ENCODE peak calls at places on chromosome 9, in ten cellular contexts. One of them, this sample, is unnamed.

GRCh38 chr9:133153227-133154096 is 10.3 kb downstream of the GBGT1 start:
- DNase-seq in NCI-H146: no peak
- DNase-seq in cardiac muscle cell: no peak
- DNase-seq in right lobe of liver: no peak
- DNase-seq in activated CD8-positive, alpha-beta memory T cell treated with anti-CD3 and anti-CD28 coated beads for 24 hours: no peak
- DNase-seq in NCI-H748 treated with DMSO at 0.1 percent for 48 hours: no peak
- DNase-seq in activated CD4-positive, alpha-beta T cell treated with anti-CD3 and anti-CD28 coated beads for 24 hours: no peak
- DNase-seq in mesenchymal stem cell: no peak
- DNase-seq in NCI-H2107: no peak
- DNase-seq in GM20000: no peak
- DNase-seq in this sample: no peak

GRCh38 chr9:131677445-131678180 is 62.3 kb downstream of the RAPGEF1 start:
- DNase-seq in NCI-H146: no peak
- DNase-seq in cardiac muscle cell: peak
- DNase-seq in right lobe of liver: peak
- DNase-seq in activated CD8-positive, alpha-beta memory T cell treated with anti-CD3 and anti-CD28 coated beads for 24 hours: no peak
- DNase-seq in NCI-H748 treated with DMSO at 0.1 percent for 48 hours: no peak
- DNase-seq in activated CD4-positive, alpha-beta T cell treated with anti-CD3 and anti-CD28 coated beads for 24 hours: no peak
- DNase-seq in mesenchymal stem cell: peak
- DNase-seq in NCI-H2107: no peak
- DNase-seq in GM20000: peak
- DNase-seq in this sample: peak

GRCh38 chr9:134360897-134361296 is 34.6 kb downstream of the RXRA start:
- DNase-seq in NCI-H146: no peak
- DNase-seq in cardiac muscle cell: peak
- DNase-seq in right lobe of liver: peak
- DNase-seq in activated CD8-positive, alpha-beta memory T cell treated with anti-CD3 and anti-CD28 coated beads for 24 hours: no peak
- DNase-seq in NCI-H748 treated with DMSO at 0.1 percent for 48 hours: no peak
- DNase-seq in activated CD4-positive, alpha-beta T cell treated with anti-CD3 and anti-CD28 coated beads for 24 hours: no peak
- DNase-seq in mesenchymal stem cell: no peak
- DNase-seq in NCI-H2107: no peak
- DNase-seq in GM20000: no peak
- DNase-seq in this sample: no peak

GRCh38 chr9:96361668-96362067 is 21.8 kb downstream of the SLC35D2 start:
- DNase-seq in NCI-H146: no peak
- DNase-seq in cardiac muscle cell: no peak
- DNase-seq in right lobe of liver: no peak
- DNase-seq in activated CD8-positive, alpha-beta memory T cell treated with anti-CD3 and anti-CD28 coated beads for 24 hours: no peak
- DNase-seq in NCI-H748 treated with DMSO at 0.1 percent for 48 hours: no peak
- DNase-seq in activated CD4-positive, alpha-beta T cell treated with anti-CD3 and anti-CD28 coated beads for 24 hours: no peak
- DNase-seq in mesenchymal stem cell: no peak
- DNase-seq in NCI-H2107: no peak
- DNase-seq in GM20000: no peak
- DNase-seq in this sample: no peak

GRCh38 chr9:85522459-85523092 is 219.2 kb downstream of the AGTPBP1 start:
- DNase-seq in NCI-H146: peak
- DNase-seq in cardiac muscle cell: peak
- DNase-seq in right lobe of liver: peak
- DNase-seq in activated CD8-positive, alpha-beta memory T cell treated with anti-CD3 and anti-CD28 coated beads for 24 hours: peak
- DNase-seq in NCI-H748 treated with DMSO at 0.1 percent for 48 hours: peak
- DNase-seq in activated CD4-positive, alpha-beta T cell treated with anti-CD3 and anti-CD28 coated beads for 24 hours: no peak
- DNase-seq in mesenchymal stem cell: peak
- DNase-seq in NCI-H2107: no peak
- DNase-seq in GM20000: peak
- DNase-seq in this sample: peak

GRCh38 chr9:92738661-92739081 is 26.0 kb downstream of the BICD2 start:
- DNase-seq in NCI-H146: no peak
- DNase-seq in cardiac muscle cell: peak
- DNase-seq in right lobe of liver: peak
- DNase-seq in activated CD8-positive, alpha-beta memory T cell treated with anti-CD3 and anti-CD28 coated beads for 24 hours: no peak
- DNase-seq in NCI-H748 treated with DMSO at 0.1 percent for 48 hours: no peak
- DNase-seq in activated CD4-positive, alpha-beta T cell treated with anti-CD3 and anti-CD28 coated beads for 24 hours: no peak
- DNase-seq in mesenchymal stem cell: no peak
- DNase-seq in NCI-H2107: no peak
- DNase-seq in GM20000: no peak
- DNase-seq in this sample: no peak

GRCh38 chr9:75950983-75951382 is 60.5 kb downstream of the PCSK5 start:
- DNase-seq in NCI-H146: no peak
- DNase-seq in cardiac muscle cell: peak
- DNase-seq in right lobe of liver: peak
- DNase-seq in activated CD8-positive, alpha-beta memory T cell treated with anti-CD3 and anti-CD28 coated beads for 24 hours: no peak
- DNase-seq in NCI-H748 treated with DMSO at 0.1 percent for 48 hours: no peak
- DNase-seq in activated CD4-positive, alpha-beta T cell treated with anti-CD3 and anti-CD28 coated beads for 24 hours: no peak
- DNase-seq in mesenchymal stem cell: peak
- DNase-seq in NCI-H2107: no peak
- DNase-seq in GM20000: no peak
- DNase-seq in this sample: no peak

GRCh38 chr9:19642256-19642655 is 146.6 kb downstream of the SLC24A2 start:
- DNase-seq in NCI-H146: peak
- DNase-seq in cardiac muscle cell: peak
- DNase-seq in right lobe of liver: no peak
- DNase-seq in activated CD8-positive, alpha-beta memory T cell treated with anti-CD3 and anti-CD28 coated beads for 24 hours: no peak
- DNase-seq in NCI-H748 treated with DMSO at 0.1 percent for 48 hours: no peak
- DNase-seq in activated CD4-positive, alpha-beta T cell treated with anti-CD3 and anti-CD28 coated beads for 24 hours: no peak
- DNase-seq in mesenchymal stem cell: no peak
- DNase-seq in NCI-H2107: no peak
- DNase-seq in GM20000: no peak
- DNase-seq in this sample: no peak

GRCh38 chr9:94889627-94890026 is 163.1 kb downstream of the AOPEP start:
- DNase-seq in NCI-H146: no peak
- DNase-seq in cardiac muscle cell: no peak
- DNase-seq in right lobe of liver: no peak
- DNase-seq in activated CD8-positive, alpha-beta memory T cell treated with anti-CD3 and anti-CD28 coated beads for 24 hours: no peak
- DNase-seq in NCI-H748 treated with DMSO at 0.1 percent for 48 hours: no peak
- DNase-seq in activated CD4-positive, alpha-beta T cell treated with anti-CD3 and anti-CD28 coated beads for 24 hours: no peak
- DNase-seq in mesenchymal stem cell: no peak
- DNase-seq in NCI-H2107: no peak
- DNase-seq in GM20000: no peak
- DNase-seq in this sample: no peak

GRCh38 chr9:16062542-16063240 is 509.8 kb downstream of the CCDC171 start:
- DNase-seq in NCI-H146: no peak
- DNase-seq in cardiac muscle cell: peak
- DNase-seq in right lobe of liver: no peak
- DNase-seq in activated CD8-positive, alpha-beta memory T cell treated with anti-CD3 and anti-CD28 coated beads for 24 hours: no peak
- DNase-seq in NCI-H748 treated with DMSO at 0.1 percent for 48 hours: no peak
- DNase-seq in activated CD4-positive, alpha-beta T cell treated with anti-CD3 and anti-CD28 coated beads for 24 hours: no peak
- DNase-seq in mesenchymal stem cell: peak
- DNase-seq in NCI-H2107: no peak
- DNase-seq in GM20000: no peak
- DNase-seq in this sample: no peak

GRCh38 chr9:130535818-130536521 is 43.4 kb upstream of the FUBP3 start:
- DNase-seq in NCI-H146: peak
- DNase-seq in cardiac muscle cell: peak
- DNase-seq in right lobe of liver: no peak
- DNase-seq in activated CD8-positive, alpha-beta memory T cell treated with anti-CD3 and anti-CD28 coated beads for 24 hours: no peak
- DNase-seq in NCI-H748 treated with DMSO at 0.1 percent for 48 hours: peak
- DNase-seq in activated CD4-positive, alpha-beta T cell treated with anti-CD3 and anti-CD28 coated beads for 24 hours: no peak
- DNase-seq in mesenchymal stem cell: peak
- DNase-seq in NCI-H2107: peak
- DNase-seq in GM20000: no peak
- DNase-seq in this sample: peak

GRCh38 chr9:99660191-99660636 is 161.5 kb upstream of the NR4A3 start:
- DNase-seq in NCI-H146: no peak
- DNase-seq in cardiac muscle cell: no peak
- DNase-seq in right lobe of liver: no peak
- DNase-seq in activated CD8-positive, alpha-beta memory T cell treated with anti-CD3 and anti-CD28 coated beads for 24 hours: no peak
- DNase-seq in NCI-H748 treated with DMSO at 0.1 percent for 48 hours: no peak
- DNase-seq in activated CD4-positive, alpha-beta T cell treated with anti-CD3 and anti-CD28 coated beads for 24 hours: no peak
- DNase-seq in mesenchymal stem cell: no peak
- DNase-seq in NCI-H2107: no peak
- DNase-seq in GM20000: peak
- DNase-seq in this sample: no peak

GRCh38 chr9:70111042-70111602 is 67.5 kb downstream of the MAMDC2 start:
- DNase-seq in NCI-H146: peak
- DNase-seq in cardiac muscle cell: peak
- DNase-seq in right lobe of liver: peak
- DNase-seq in activated CD8-positive, alpha-beta memory T cell treated with anti-CD3 and anti-CD28 coated beads for 24 hours: peak
- DNase-seq in NCI-H748 treated with DMSO at 0.1 percent for 48 hours: peak
- DNase-seq in activated CD4-positive, alpha-beta T cell treated with anti-CD3 and anti-CD28 coated beads for 24 hours: peak
- DNase-seq in mesenchymal stem cell: peak
- DNase-seq in NCI-H2107: peak
- DNase-seq in GM20000: peak
- DNase-seq in this sample: no peak

GRCh38 chr9:72893437-72893836 is 59.4 kb downstream of the ALDH1A1 start:
- DNase-seq in NCI-H146: no peak
- DNase-seq in cardiac muscle cell: no peak
- DNase-seq in right lobe of liver: no peak
- DNase-seq in activated CD8-positive, alpha-beta memory T cell treated with anti-CD3 and anti-CD28 coated beads for 24 hours: no peak
- DNase-seq in NCI-H748 treated with DMSO at 0.1 percent for 48 hours: no peak
- DNase-seq in activated CD4-positive, alpha-beta T cell treated with anti-CD3 and anti-CD28 coated beads for 24 hours: no peak
- DNase-seq in mesenchymal stem cell: no peak
- DNase-seq in NCI-H2107: no peak
- DNase-seq in GM20000: no peak
- DNase-seq in this sample: no peak

GRCh38 chr9:109870365-109870764 is 90.4 kb downstream of the PALM2AKAP2 start:
- DNase-seq in NCI-H146: no peak
- DNase-seq in cardiac muscle cell: no peak
- DNase-seq in right lobe of liver: no peak
- DNase-seq in activated CD8-positive, alpha-beta memory T cell treated with anti-CD3 and anti-CD28 coated beads for 24 hours: no peak
- DNase-seq in NCI-H748 treated with DMSO at 0.1 percent for 48 hours: no peak
- DNase-seq in activated CD4-positive, alpha-beta T cell treated with anti-CD3 and anti-CD28 coated beads for 24 hours: no peak
- DNase-seq in mesenchymal stem cell: peak
- DNase-seq in NCI-H2107: no peak
- DNase-seq in GM20000: no peak
- DNase-seq in this sample: no peak

GRCh38 chr9:129392093-129392541 is 214.1 kb upstream of the IER5L start:
- DNase-seq in NCI-H146: no peak
- DNase-seq in cardiac muscle cell: no peak
- DNase-seq in right lobe of liver: no peak
- DNase-seq in activated CD8-positive, alpha-beta memory T cell treated with anti-CD3 and anti-CD28 coated beads for 24 hours: no peak
- DNase-seq in NCI-H748 treated with DMSO at 0.1 percent for 48 hours: no peak
- DNase-seq in activated CD4-positive, alpha-beta T cell treated with anti-CD3 and anti-CD28 coated beads for 24 hours: no peak
- DNase-seq in mesenchymal stem cell: no peak
- DNase-seq in NCI-H2107: no peak
- DNase-seq in GM20000: no peak
- DNase-seq in this sample: no peak

GRCh38 chr9:133540336-133541025 is 6.0 kb downstream of the ADAMTSL2 start:
- DNase-seq in NCI-H146: no peak
- DNase-seq in cardiac muscle cell: no peak
- DNase-seq in right lobe of liver: no peak
- DNase-seq in activated CD8-positive, alpha-beta memory T cell treated with anti-CD3 and anti-CD28 coated beads for 24 hours: no peak
- DNase-seq in NCI-H748 treated with DMSO at 0.1 percent for 48 hours: no peak
- DNase-seq in activated CD4-positive, alpha-beta T cell treated with anti-CD3 and anti-CD28 coated beads for 24 hours: no peak
- DNase-seq in mesenchymal stem cell: no peak
- DNase-seq in NCI-H2107: no peak
- DNase-seq in GM20000: no peak
- DNase-seq in this sample: no peak

GRCh38 chr9:81492710-81493447 is 196.5 kb downstream of the TLE1 start:
- DNase-seq in NCI-H146: no peak
- DNase-seq in cardiac muscle cell: peak
- DNase-seq in right lobe of liver: no peak
- DNase-seq in activated CD8-positive, alpha-beta memory T cell treated with anti-CD3 and anti-CD28 coated beads for 24 hours: no peak
- DNase-seq in NCI-H748 treated with DMSO at 0.1 percent for 48 hours: peak
- DNase-seq in activated CD4-positive, alpha-beta T cell treated with anti-CD3 and anti-CD28 coated beads for 24 hours: no peak
- DNase-seq in mesenchymal stem cell: peak
- DNase-seq in NCI-H2107: no peak
- DNase-seq in GM20000: no peak
- DNase-seq in this sample: no peak

GRCh38 chr9:99954841-99955240 is 48.4 kb downstream of the STX17 start:
- DNase-seq in NCI-H146: no peak
- DNase-seq in cardiac muscle cell: no peak
- DNase-seq in right lobe of liver: no peak
- DNase-seq in activated CD8-positive, alpha-beta memory T cell treated with anti-CD3 and anti-CD28 coated beads for 24 hours: no peak
- DNase-seq in NCI-H748 treated with DMSO at 0.1 percent for 48 hours: no peak
- DNase-seq in activated CD4-positive, alpha-beta T cell treated with anti-CD3 and anti-CD28 coated beads for 24 hours: no peak
- DNase-seq in mesenchymal stem cell: no peak
- DNase-seq in NCI-H2107: no peak
- DNase-seq in GM20000: peak
- DNase-seq in this sample: no peak

GRCh38 chr9:37408933-37409710 is 13.4 kb upstream of the GRHPR start:
- DNase-seq in NCI-H146: no peak
- DNase-seq in cardiac muscle cell: no peak
- DNase-seq in right lobe of liver: no peak
- DNase-seq in activated CD8-positive, alpha-beta memory T cell treated with anti-CD3 and anti-CD28 coated beads for 24 hours: peak
- DNase-seq in NCI-H748 treated with DMSO at 0.1 percent for 48 hours: no peak
- DNase-seq in activated CD4-positive, alpha-beta T cell treated with anti-CD3 and anti-CD28 coated beads for 24 hours: peak
- DNase-seq in mesenchymal stem cell: no peak
- DNase-seq in NCI-H2107: no peak
- DNase-seq in GM20000: peak
- DNase-seq in this sample: no peak

GRCh38 chr9:4197548-4197947 is 102.3 kb downstream of the GLIS3 start:
- DNase-seq in NCI-H146: no peak
- DNase-seq in cardiac muscle cell: no peak
- DNase-seq in right lobe of liver: no peak
- DNase-seq in activated CD8-positive, alpha-beta memory T cell treated with anti-CD3 and anti-CD28 coated beads for 24 hours: no peak
- DNase-seq in NCI-H748 treated with DMSO at 0.1 percent for 48 hours: no peak
- DNase-seq in activated CD4-positive, alpha-beta T cell treated with anti-CD3 and anti-CD28 coated beads for 24 hours: no peak
- DNase-seq in mesenchymal stem cell: no peak
- DNase-seq in NCI-H2107: no peak
- DNase-seq in GM20000: peak
- DNase-seq in this sample: no peak

GRCh38 chr9:124939944-124940343 is 939 bp downstream of the GOLGA1 start:
- DNase-seq in NCI-H146: no peak
- DNase-seq in cardiac muscle cell: no peak
- DNase-seq in right lobe of liver: no peak
- DNase-seq in activated CD8-positive, alpha-beta memory T cell treated with anti-CD3 and anti-CD28 coated beads for 24 hours: no peak
- DNase-seq in NCI-H748 treated with DMSO at 0.1 percent for 48 hours: no peak
- DNase-seq in activated CD4-positive, alpha-beta T cell treated with anti-CD3 and anti-CD28 coated beads for 24 hours: no peak
- DNase-seq in mesenchymal stem cell: no peak
- DNase-seq in NCI-H2107: no peak
- DNase-seq in GM20000: no peak
- DNase-seq in this sample: no peak

GRCh38 chr9:92138157-92138959 is 23.1 kb upstream of the SPTLC1 start:
- DNase-seq in NCI-H146: peak
- DNase-seq in cardiac muscle cell: peak
- DNase-seq in right lobe of liver: peak
- DNase-seq in activated CD8-positive, alpha-beta memory T cell treated with anti-CD3 and anti-CD28 coated beads for 24 hours: peak
- DNase-seq in NCI-H748 treated with DMSO at 0.1 percent for 48 hours: peak
- DNase-seq in activated CD4-positive, alpha-beta T cell treated with anti-CD3 and anti-CD28 coated beads for 24 hours: peak
- DNase-seq in mesenchymal stem cell: peak
- DNase-seq in NCI-H2107: peak
- DNase-seq in GM20000: peak
- DNase-seq in this sample: peak

GRCh38 chr9:129081388-129081889 is 528 bp downstream of the DOLPP1 start:
- DNase-seq in NCI-H146: peak
- DNase-seq in cardiac muscle cell: no peak
- DNase-seq in right lobe of liver: no peak
- DNase-seq in activated CD8-positive, alpha-beta memory T cell treated with anti-CD3 and anti-CD28 coated beads for 24 hours: no peak
- DNase-seq in NCI-H748 treated with DMSO at 0.1 percent for 48 hours: no peak
- DNase-seq in activated CD4-positive, alpha-beta T cell treated with anti-CD3 and anti-CD28 coated beads for 24 hours: no peak
- DNase-seq in mesenchymal stem cell: no peak
- DNase-seq in NCI-H2107: no peak
- DNase-seq in GM20000: peak
- DNase-seq in this sample: peak

GRCh38 chr9:15192856-15193255 is 114.2 kb downstream of the TTC39B start:
- DNase-seq in NCI-H146: no peak
- DNase-seq in cardiac muscle cell: no peak
- DNase-seq in right lobe of liver: no peak
- DNase-seq in activated CD8-positive, alpha-beta memory T cell treated with anti-CD3 and anti-CD28 coated beads for 24 hours: no peak
- DNase-seq in NCI-H748 treated with DMSO at 0.1 percent for 48 hours: no peak
- DNase-seq in activated CD4-positive, alpha-beta T cell treated with anti-CD3 and anti-CD28 coated beads for 24 hours: no peak
- DNase-seq in mesenchymal stem cell: no peak
- DNase-seq in NCI-H2107: no peak
- DNase-seq in GM20000: no peak
- DNase-seq in this sample: no peak

GRCh38 chr9:86516564-86516963 is 162.4 kb upstream of the TUT7 start:
- DNase-seq in NCI-H146: no peak
- DNase-seq in cardiac muscle cell: no peak
- DNase-seq in right lobe of liver: no peak
- DNase-seq in activated CD8-positive, alpha-beta memory T cell treated with anti-CD3 and anti-CD28 coated beads for 24 hours: no peak
- DNase-seq in NCI-H748 treated with DMSO at 0.1 percent for 48 hours: no peak
- DNase-seq in activated CD4-positive, alpha-beta T cell treated with anti-CD3 and anti-CD28 coated beads for 24 hours: no peak
- DNase-seq in mesenchymal stem cell: no peak
- DNase-seq in NCI-H2107: no peak
- DNase-seq in GM20000: no peak
- DNase-seq in this sample: no peak

GRCh38 chr9:128729766-128730517 is 6.0 kb upstream of the ZDHHC12 start:
- DNase-seq in NCI-H146: no peak
- DNase-seq in cardiac muscle cell: no peak
- DNase-seq in right lobe of liver: no peak
- DNase-seq in activated CD8-positive, alpha-beta memory T cell treated with anti-CD3 and anti-CD28 coated beads for 24 hours: no peak
- DNase-seq in NCI-H748 treated with DMSO at 0.1 percent for 48 hours: no peak
- DNase-seq in activated CD4-positive, alpha-beta T cell treated with anti-CD3 and anti-CD28 coated beads for 24 hours: no peak
- DNase-seq in mesenchymal stem cell: no peak
- DNase-seq in NCI-H2107: no peak
- DNase-seq in GM20000: no peak
- DNase-seq in this sample: no peak

GRCh38 chr9:87599901-87600610 is 102.4 kb downstream of the DAPK1 start:
- DNase-seq in NCI-H146: no peak
- DNase-seq in cardiac muscle cell: peak
- DNase-seq in right lobe of liver: no peak
- DNase-seq in activated CD8-positive, alpha-beta memory T cell treated with anti-CD3 and anti-CD28 coated beads for 24 hours: no peak
- DNase-seq in NCI-H748 treated with DMSO at 0.1 percent for 48 hours: no peak
- DNase-seq in activated CD4-positive, alpha-beta T cell treated with anti-CD3 and anti-CD28 coated beads for 24 hours: no peak
- DNase-seq in mesenchymal stem cell: peak
- DNase-seq in NCI-H2107: no peak
- DNase-seq in GM20000: no peak
- DNase-seq in this sample: no peak

This sample was measured in NCI-H2227 treated with DMSO at 0.1 percent for 48 hours.